ENCODE peak calls at places on chromosome 11, in four cellular contexts. One of them, this sample, is unnamed.

GRCh38 chr11:120801801-120802689 is 221.9 kb upstream of the TBCEL start:
- DNase-seq in EL: peak
- DNase-seq in HFFc6: no peak
- DNase-seq in AG04450: peak
- DNase-seq in this sample: peak

GRCh38 chr11:75536786-75537629 is 11.3 kb upstream of the GDPD5 start:
- DNase-seq in EL: no peak
- DNase-seq in HFFc6: no peak
- DNase-seq in AG04450: no peak
- DNase-seq in this sample: no peak

GRCh38 chr11:67354314-67355022 is 1.1 kb upstream of the POLD4 start:
- DNase-seq in EL: peak
- DNase-seq in HFFc6: peak
- DNase-seq in AG04450: peak
- DNase-seq in this sample: peak

GRCh38 chr11:84564180-84564866 is 1062.8 kb downstream of the DLG2 start:
- DNase-seq in EL: peak
- DNase-seq in HFFc6: peak
- DNase-seq in AG04450: peak
- DNase-seq in this sample: peak

GRCh38 chr11:112526699-112527410 is 266.2 kb upstream of the PLET1 start:
- DNase-seq in EL: peak
- DNase-seq in HFFc6: no peak
- DNase-seq in AG04450: no peak
- DNase-seq in this sample: peak

GRCh38 chr11:68751331-68751856 is at the start of gene TESMIN:
- DNase-seq in EL: peak
- DNase-seq in HFFc6: peak
- DNase-seq in AG04450: peak
- DNase-seq in this sample: peak

GRCh38 chr11:112221263-112221835 is 4.9 kb upstream of the PTS start:
- DNase-seq in EL: peak
- DNase-seq in HFFc6: no peak
- DNase-seq in AG04450: no peak
- DNase-seq in this sample: no peak

GRCh38 chr11:124837491-124837856 is 27.8 kb upstream of the ROBO3 start:
- DNase-seq in EL: peak
- DNase-seq in HFFc6: peak
- DNase-seq in AG04450: peak
- DNase-seq in this sample: peak

GRCh38 chr11:109085708-109086373 is 336.1 kb upstream of the C11orf87 start:
- DNase-seq in EL: peak
- DNase-seq in HFFc6: no peak
- DNase-seq in AG04450: no peak
- DNase-seq in this sample: peak

GRCh38 chr11:93072236-93072635 is 102.8 kb downstream of the MTNR1B start:
- DNase-seq in EL: no peak
- DNase-seq in HFFc6: no peak
- DNase-seq in AG04450: no peak
- DNase-seq in this sample: no peak

GRCh38 chr11:28439403-28439802 is 331.2 kb downstream of the METTL15 start:
- DNase-seq in EL: no peak
- DNase-seq in HFFc6: no peak
- DNase-seq in AG04450: no peak
- DNase-seq in this sample: no peak

GRCh38 chr11:74685905-74686304 is 45.3 kb downstream of the CHRDL2 start:
- DNase-seq in EL: no peak
- DNase-seq in HFFc6: no peak
- DNase-seq in AG04450: no peak
- DNase-seq in this sample: no peak

GRCh38 chr11:368414-369335 is 624 bp upstream of the B4GALNT4 start:
- DNase-seq in EL: no peak
- DNase-seq in HFFc6: no peak
- DNase-seq in AG04450: no peak
- DNase-seq in this sample: peak

GRCh38 chr11:68904458-68904847 is 762 bp downstream of the IGHMBP2 start:
- DNase-seq in EL: no peak
- DNase-seq in HFFc6: no peak
- DNase-seq in AG04450: no peak
- DNase-seq in this sample: peak